ENCODE peak calls at places on chromosomes 6 and 20, in six cellular contexts. E is dorsolateral prefrontal cortex; Y is skeletal muscle cell; Z is effector memory CD4-positive, alpha-beta T cell; D is fibroblast of lung; H is cardiac muscle cell. P is an unnamed sample.

GRCh38 chr6:139080255-139080920 is 51.8 kb downstream of the ABRACL start:
- DNase-seq in E (no peak), Z (no peak), D (peak), Y (peak), H (no peak), P (no peak)

GRCh38 chr6:108745664-108746336 is 102.4 kb upstream of the ARMC2 start:
- DNase-seq in E (no peak), Y (no peak), D (no peak), H (no peak), Z (no peak), P (no peak)

GRCh38 chr6:152267967-152268845 is 369.0 kb downstream of the SYNE1 start:
- DNase-seq in E (no peak), D (no peak), H (peak), Y (no peak), Z (peak), P (peak)

GRCh38 chr20:54608039-54608745 is 132.8 kb downstream of the DOK5 start:
- DNase-seq in Z (no peak), Y (no peak), E (no peak), H (no peak), D (no peak), P (no peak)

GRCh38 chr6:88380083-88380482 is 213.9 kb upstream of the CNR1 start:
- DNase-seq in E (peak), Y (peak), D (peak), Z (no peak), H (peak), P (no peak)

GRCh38 chr6:69061066-69061465 is 426.0 kb downstream of the ADGRB3 start:
- DNase-seq in Z (no peak), E (no peak), H (no peak), D (no peak), Y (no peak), P (no peak)

GRCh38 chr6:12170351-12171079 is 119.6 kb upstream of the EDN1 start:
- DNase-seq in Z (no peak), E (no peak), Y (peak), H (no peak), D (no peak), P (no peak)

GRCh38 chr6:5361371-5361770 is 100.1 kb downstream of the FARS2 start:
- DNase-seq in H (peak), D (peak), Y (peak), Z (no peak), E (no peak), P (no peak)

GRCh38 chr20:21767739-21768223 is 62.3 kb downstream of the PAX1 start:
- DNase-seq in Z (no peak), E (no peak), D (no peak), Y (no peak), H (no peak), P (no peak)

GRCh38 chr6:27159725-27160124 is 87.8 kb upstream of the PRSS16 start:
- DNase-seq in D (no peak), E (no peak), Y (no peak), Z (no peak), H (no peak), P (no peak)

GRCh38 chr6:27156874-27157460 is 90.5 kb upstream of the PRSS16 start:
- DNase-seq in Z (no peak), H (no peak), D (no peak), Y (no peak), E (no peak), P (no peak)

GRCh38 chr6:27161115-27161514 is 86.4 kb upstream of the PRSS16 start:
- DNase-seq in D (no peak), Y (no peak), E (no peak), Z (no peak), H (no peak), P (no peak)

GRCh38 chr6:27157461-27158315 is 89.8 kb upstream of the PRSS16 start:
- DNase-seq in D (peak), Y (no peak), H (peak), E (peak), Z (peak), P (peak)

DNA sequence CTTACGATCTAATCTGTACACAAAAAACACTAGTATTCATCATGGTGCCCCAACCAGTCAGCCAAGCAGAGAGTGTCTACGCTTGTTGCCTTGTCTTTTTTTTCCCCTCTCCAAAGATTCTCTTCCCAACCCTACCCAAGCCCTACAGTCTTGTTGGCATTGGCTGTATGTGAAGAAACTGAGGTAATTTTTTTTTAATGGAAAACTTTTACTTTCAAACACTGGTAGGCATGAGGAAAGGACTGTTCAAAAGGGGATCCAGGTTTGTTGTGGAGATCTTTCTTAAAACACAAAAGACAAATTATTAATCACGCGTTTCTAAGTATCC is 89.2 kb upstream of the PRSS16 start:
- DNase-seq in D (no peak), H (no peak), Z (no peak), E (no peak), Y (no peak), P (no peak)
- H3K4me3 ChIP-seq in D (no peak), H (no peak), Z (no peak), E (peak), Y (no peak), P (peak)

GRCh38 chr6:26578741-26579140 is 18.0 kb upstream of the ABT1 start:
- DNase-seq in H (no peak), Z (no peak), E (no peak), Y (no peak), D (no peak), P (no peak)

GRCh38 chr6:26576407-26576843 is 20.3 kb upstream of the ABT1 start:
- DNase-seq in Z (no peak), D (no peak), H (peak), E (no peak), Y (no peak), P (no peak)

GRCh38 chr6:26576929-26577719 is 19.6 kb upstream of the ABT1 start:
- DNase-seq in Z (peak), D (peak), E (no peak), H (peak), Y (no peak), P (peak)

GRCh38 chr6:26578279-26578678 is 18.5 kb upstream of the ABT1 start:
- DNase-seq in Z (no peak), E (no peak), D (no peak), Y (no peak), H (no peak), P (no peak)

GRCh38 chr6:26577720-26578072 is 19.1 kb upstream of the ABT1 start:
- DNase-seq in Z (no peak), E (no peak), Y (no peak), D (no peak), H (no peak), P (no peak)
- H3K4me3 ChIP-seq in Z (peak), E (peak), Y (peak), D (peak), H (peak), P (peak)

GRCh38 chr20:63007722-63008488 is 1.1 kb upstream of the BHLHE23 start:
- DNase-seq in D (no peak), Z (no peak), E (no peak), H (no peak), Y (no peak), P (no peak)
- H3K4me3 ChIP-seq in D (no peak), Z (no peak), E (no peak), H (no peak), Y (no peak), P (no peak)

GRCh38 chr6:118872726-118873125 is 21.2 kb upstream of the ASF1A start:
- DNase-seq in H (peak), D (peak), E (no peak), Y (no peak), Z (no peak), P (no peak)
- H3K4me3 ChIP-seq in H (no peak), D (no peak), E (no peak), Y (no peak), Z (no peak), P (no peak)

GRCh38 chr20:63009988-63010769 is 3.4 kb upstream of the BHLHE23 start:
- DNase-seq in Z (peak), D (peak), Y (no peak), E (no peak), H (peak), P (no peak)
- H3K4me3 ChIP-seq in Z (peak), D (no peak), Y (no peak), E (no peak), H (no peak), P (peak)

DNA sequence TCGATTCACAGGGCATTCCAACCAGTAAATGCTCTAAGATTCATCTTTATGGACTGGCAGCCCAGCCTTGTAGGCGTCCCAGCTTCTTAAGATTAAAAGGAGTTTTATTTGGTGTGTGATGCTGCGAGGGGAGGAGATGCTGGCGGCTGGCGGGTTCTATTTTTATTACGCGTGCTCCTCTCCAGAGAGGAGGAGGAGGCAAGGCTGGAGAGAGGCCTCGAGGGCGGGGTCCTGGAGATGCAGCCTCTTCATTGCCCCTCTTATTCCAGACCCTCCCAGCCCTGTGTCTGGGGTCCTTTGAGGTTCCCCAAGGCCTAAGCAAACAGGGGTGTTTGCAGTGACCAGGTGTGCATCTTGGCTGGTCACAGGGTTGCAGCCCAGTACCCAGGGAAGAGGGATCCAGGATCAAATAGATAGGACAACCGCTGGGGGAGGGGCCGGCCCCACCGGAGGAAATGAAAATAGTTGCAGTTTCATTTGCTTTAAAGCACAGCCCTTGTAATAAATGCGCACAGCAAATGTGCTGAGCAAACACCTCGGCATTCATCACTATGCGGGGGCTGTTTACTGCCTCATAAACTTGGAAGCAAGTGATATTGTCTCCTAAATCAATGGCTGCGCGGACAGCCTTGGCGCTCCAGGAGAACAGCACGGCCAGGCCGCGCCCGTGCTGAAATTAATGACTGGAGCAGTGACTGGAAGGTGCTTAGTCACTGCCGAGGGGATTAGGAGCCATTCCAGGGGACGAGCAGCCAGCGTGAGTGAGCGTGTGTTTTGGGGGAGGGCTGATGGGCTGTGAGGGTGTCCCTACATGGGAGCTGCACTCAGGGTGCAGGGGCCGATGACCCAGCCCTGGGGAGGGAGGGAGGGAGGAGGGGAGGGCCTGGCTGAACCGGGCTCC is 83.0 kb downstream of the TMEM242 start:
- DNase-seq in Z (no peak), Y (peak), E (peak), H (peak), D (peak), P (no peak)
- H3K4me3 ChIP-seq in Z (no peak), Y (peak), E (peak), H (no peak), D (peak), P (no peak)